ENCODE peak calls at places on chromosomes 7 and 10, in eight cellular contexts. D, S, U, A, I, F, H and T are unnamed samples.

GRCh38 chr7:139642283-139642682 is 118.8 kb downstream of the CLEC2L start:
- DNase-seq in D (no peak), S (no peak), U (no peak), A (no peak), I (no peak), F (no peak), H (no peak), T (no peak)

GRCh38 chr10:70589762-70590662 is 12.5 kb downstream of the PRF1 start:
- DNase-seq in D (peak; percentile 9), S (no peak), U (no peak), A (no peak), I (no peak), F (no peak), H (peak; percentile 67), T (no peak)

GRCh38 chr10:24385776-24386175 is 176.8 kb downstream of the KIAA1217 start:
- DNase-seq in D (no peak), S (no peak), U (peak; percentile 57), A (no peak), I (no peak), F (no peak), H (no peak), T (no peak)

GRCh38 chr7:151716339-151716722 is 160.6 kb downstream of the PRKAG2 start:
- DNase-seq in D (no peak), S (no peak), U (no peak), A (no peak), I (no peak), F (no peak), H (no peak), T (no peak)

GRCh38 chr10:34758447-34758996 is 56.6 kb downstream of the PARD3 start:
- DNase-seq in D (peak; percentile 94), S (no peak), U (peak; percentile 92), A (no peak), I (no peak), F (peak; percentile 71), H (no peak), T (no peak)

GRCh38 chr10:24873281-24873683 is 79.1 kb downstream of the PRTFDC1 start:
- DNase-seq in D (peak; percentile 97), S (no peak), U (peak; percentile 84), A (peak; percentile 19), I (no peak), F (no peak), H (no peak), T (no peak)

GRCh38 chr7:28986723-28987122 is 28.6 kb upstream of the TRIL start:
- DNase-seq in D (peak; percentile 81), S (no peak), U (no peak), A (peak; percentile 36), I (no peak), F (no peak), H (no peak), T (no peak)

GRCh38 chr7:132516042-132516840 is 60.0 kb downstream of the PLXNA4 start:
- DNase-seq in D (peak; percentile 57), S (no peak), U (peak; percentile 21), A (no peak), I (no peak), F (peak; percentile 17), H (no peak), T (no peak)

GRCh38 chr10:129897851-129898463 is 66.1 kb downstream of the EBF3 start:
- DNase-seq in D (no peak), S (no peak), U (no peak), A (no peak), I (no peak), F (no peak), H (no peak), T (no peak)

GRCh38 chr7:98802088-98802780 is 67.6 kb downstream of the TMEM130 start:
- DNase-seq in D (peak; percentile 55), S (peak; percentile 55), U (peak; percentile 33), A (no peak), I (no peak), F (no peak), H (peak; percentile 19), T (no peak)

GRCh38 chr7:21587139-21587773 is 44.4 kb downstream of the DNAH11 start:
- DNase-seq in D (no peak), S (no peak), U (no peak), A (no peak), I (no peak), F (no peak), H (no peak), T (no peak)

GRCh38 chr7:112238852-112239610 is 32.5 kb downstream of the ZNF277 start:
- DNase-seq in D (peak; percentile 54), S (no peak), U (peak; percentile 67), A (no peak), I (no peak), F (no peak), H (no peak), T (no peak)

GRCh38 chr7:143906895-143907294 is 4.9 kb upstream of the TCAF1 start:
- DNase-seq in D (no peak), S (peak; percentile 54), U (no peak), A (no peak), I (no peak), F (no peak), H (no peak), T (no peak)

GRCh38 chr10:133534417-133534816 is 7.3 kb downstream of the CYP2E1 start:
- DNase-seq in D (no peak), S (no peak), U (no peak), A (no peak), I (no peak), F (no peak), H (no peak), T (no peak)

GRCh38 chr10:85786401-85786899 is 580.1 kb downstream of the GRID1 start:
- DNase-seq in D (no peak), S (no peak), U (no peak), A (no peak), I (no peak), F (no peak), H (no peak), T (no peak)

GRCh38 chr10:28503114-28503513 is 29.8 kb upstream of the WAC start:
- DNase-seq in D (peak; percentile 7), S (no peak), U (peak; percentile 15), A (no peak), I (no peak), F (peak; percentile 46), H (no peak), T (no peak)

GRCh38 chr10:17247210-17247609 is 19.2 kb downstream of the VIM start:
- DNase-seq in D (no peak), S (no peak), U (no peak), A (no peak), I (no peak), F (peak; percentile 23), H (no peak), T (no peak)

GRCh38 chr7:102211590-102212550 is 74.8 kb upstream of the SH2B2 start:
- DNase-seq in D (no peak), S (no peak), U (no peak), A (no peak), I (no peak), F (no peak), H (no peak), T (no peak)

GRCh38 chr7:43584200-43584586 is 1.3 kb downstream of the STK17A start:
- DNase-seq in D (peak; percentile 88), S (no peak), U (peak; percentile 66), A (peak; percentile 35), I (no peak), F (peak; percentile 49), H (no peak), T (no peak)

GRCh38 chr7:77791956-77792355 is 6.3 kb downstream of the TMEM60 start:
- DNase-seq in D (no peak), S (no peak), U (no peak), A (no peak), I (no peak), F (no peak), H (no peak), T (no peak)

DNA sequence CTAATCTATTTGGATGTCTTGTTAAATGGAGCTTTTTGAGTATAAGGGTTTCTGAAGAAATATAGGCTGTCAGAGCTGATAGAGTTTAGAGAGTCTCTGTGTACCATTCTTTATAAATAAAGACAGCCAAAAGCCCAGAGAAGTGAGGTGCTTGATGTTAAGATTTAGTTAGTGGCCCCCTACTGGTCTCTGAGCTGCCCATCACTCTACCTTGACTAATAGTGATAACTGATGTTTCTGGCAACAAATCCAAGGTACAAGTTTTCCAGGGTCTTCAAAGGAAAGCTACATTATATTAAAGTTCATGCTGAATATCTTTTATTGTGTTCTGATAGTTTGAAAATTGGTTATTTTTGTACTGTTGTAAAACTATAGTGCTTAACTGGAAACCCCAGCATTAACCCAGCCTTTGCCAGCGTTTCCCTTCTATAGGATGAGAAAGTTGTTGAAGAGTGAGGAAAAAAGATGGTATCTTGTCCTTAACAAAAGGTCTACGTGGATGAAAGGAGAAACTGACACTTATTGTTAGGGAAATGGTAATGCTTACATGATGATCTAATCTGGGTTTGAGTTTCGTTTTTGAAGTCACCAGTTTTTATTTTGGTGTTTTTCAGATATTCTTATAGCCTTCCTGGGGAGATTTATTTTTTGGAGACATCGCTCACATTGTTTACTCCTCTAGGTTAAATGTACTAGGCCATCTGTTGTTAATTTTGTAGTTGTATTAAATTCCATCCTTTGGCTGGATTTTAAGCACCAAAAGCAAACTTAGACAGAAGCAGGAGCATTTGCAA is 79.0 kb downstream of the AUTS2 start:
- DNase-seq in D (no peak), S (no peak), U (no peak), A (no peak), I (no peak), F (no peak), H (no peak), T (no peak)
- H3K27ac ChIP-seq in D (no peak overlapping the region), S (no peak overlapping the region), U (no peak overlapping the region), A (peak overlapping the region; percentile 14), I (no peak overlapping the region), F (no peak overlapping the region), H (peak overlapping the region; percentile 37), T (no peak overlapping the region)

DNA sequence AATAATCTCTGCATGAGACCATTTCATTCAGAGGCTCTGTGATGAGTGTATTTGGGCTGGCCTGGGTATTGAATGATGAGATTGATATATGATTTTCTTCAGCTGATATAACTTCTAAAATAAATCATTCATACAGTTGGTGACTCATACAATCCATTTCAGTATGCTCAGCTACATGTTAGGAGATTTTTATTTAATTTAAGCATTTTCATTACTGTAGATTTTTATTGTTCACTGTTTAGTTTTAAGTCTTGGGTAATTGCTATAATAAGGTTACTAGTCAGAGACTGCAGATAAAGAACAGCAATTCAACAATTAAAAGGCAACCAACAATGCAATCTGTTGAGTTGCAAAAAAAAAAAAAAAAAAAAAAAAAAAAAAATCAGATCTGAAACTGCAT is 25.1 kb upstream of the AGK start:
- DNase-seq in D (no peak), S (no peak), U (no peak), A (no peak), I (no peak), F (no peak), H (no peak), T (no peak)
- H3K27me3 ChIP-seq in D (no peaks in the 10 kb centered on the region), S (no peaks in the 10 kb centered on the region), U (no peaks in the 10 kb centered on the region), A (no peaks in the 10 kb centered on the region), I (no peaks in the 10 kb centered on the region), F (no peaks in the 10 kb centered on the region), H (no peaks in the 10 kb centered on the region), T (no peaks in the 10 kb centered on the region)

DNA sequence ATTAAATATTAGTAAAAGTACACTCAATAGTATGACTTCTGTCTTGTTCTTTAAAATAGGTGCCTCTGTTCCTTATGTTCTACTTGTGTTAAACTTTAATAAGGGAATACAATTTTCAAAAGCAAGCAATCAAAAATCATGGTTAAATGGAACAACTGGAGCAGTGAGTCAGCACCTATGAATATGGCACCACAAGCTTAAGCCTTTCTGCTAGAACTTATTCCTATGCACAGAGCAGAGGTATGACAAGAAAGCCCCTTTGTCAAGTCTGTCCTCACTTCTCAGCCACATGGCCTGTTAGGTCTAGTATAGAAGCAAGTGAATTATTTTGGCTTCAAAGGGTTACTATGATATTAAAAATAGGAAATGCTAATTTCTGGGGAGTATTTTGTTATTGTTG is 29.8 kb downstream of the FAM13C start:
- DNase-seq in D (no peak), S (no peak), U (no peak), A (no peak), I (no peak), F (no peak), H (no peak), T (no peak)
- H3K4me1 ChIP-seq in D (peaks cover 17% of the 10 kb centered on the region), S (peaks cover 4% of the 10 kb centered on the region), U (peaks cover 14% of the 10 kb centered on the region), A (peaks cover 79% of the 10 kb centered on the region), I (no peaks in the 10 kb centered on the region), F (no peaks in the 10 kb centered on the region), H (peaks cover 17% of the 10 kb centered on the region), T (no peaks in the 10 kb centered on the region)

GRCh38 chr10:61835069-61835908 is 66.2 kb upstream of the ARID5B start:
- DNase-seq in D (peak; percentile 83), S (no peak), U (peak; percentile 54), A (no peak), I (no peak), F (peak; percentile 90), H (no peak), T (no peak)
- H3K27ac ChIP-seq in D (peak overlapping the region; percentile 57), S (no peak overlapping the region), U (peak overlapping the region; percentile 63), A (peak overlapping the region; percentile 72), I (no peak overlapping the region), F (peak overlapping the region; percentile 81), H (peak overlapping the region; percentile 27), T (no peak overlapping the region)